ENCODE peak calls at places on chromosomes 11 and 22, in six cellular contexts. One of them, this sample, is unnamed.

GRCh38 chr11:65781152-65781961 is 581 bp upstream of the AP5B1 start:
- DNase-seq in stimulated activated naive B cell treated with anti-CD40 and anti-IgM and Interleukin-4, amounts not matched to agents 10 μg/mL and 1 μg/mL and 100 μg/mL, for 72 hours: no peak
- DNase-seq in DMS 273 treated with DMSO at 0.1 percent for 48 hours: no peak
- DNase-seq in pancreas: peak
- DNase-seq in stimulated activated CD8-positive, alpha-beta memory T cell treated with anti-CD3 and anti-CD28 coated beads, Interleukin-15, amount 100 ng/mL, for 4 hours: no peak
- DNase-seq in fibroblast of mammary gland: no peak
- DNase-seq in this sample: no peak

GRCh38 chr11:123186291-123186690 is 8.8 kb downstream of the CLMP start:
- DNase-seq in stimulated activated naive B cell treated with anti-CD40 and anti-IgM and Interleukin-4, amounts not matched to agents 10 μg/mL and 1 μg/mL and 100 μg/mL, for 72 hours: no peak
- DNase-seq in DMS 273 treated with DMSO at 0.1 percent for 48 hours: no peak
- DNase-seq in pancreas: no peak
- DNase-seq in stimulated activated CD8-positive, alpha-beta memory T cell treated with anti-CD3 and anti-CD28 coated beads, Interleukin-15, amount 100 ng/mL, for 4 hours: no peak
- DNase-seq in fibroblast of mammary gland: no peak
- DNase-seq in this sample: no peak

GRCh38 chr11:110297082-110297725 is 790 bp upstream of the RDX start:
- DNase-seq in stimulated activated naive B cell treated with anti-CD40 and anti-IgM and Interleukin-4, amounts not matched to agents 10 μg/mL and 1 μg/mL and 100 μg/mL, for 72 hours: no peak
- DNase-seq in DMS 273 treated with DMSO at 0.1 percent for 48 hours: no peak
- DNase-seq in pancreas: no peak
- DNase-seq in stimulated activated CD8-positive, alpha-beta memory T cell treated with anti-CD3 and anti-CD28 coated beads, Interleukin-15, amount 100 ng/mL, for 4 hours: no peak
- DNase-seq in fibroblast of mammary gland: peak
- DNase-seq in this sample: no peak

GRCh38 chr11:117199061-117199915 is at the start of gene TAGLN:
- DNase-seq in stimulated activated naive B cell treated with anti-CD40 and anti-IgM and Interleukin-4, amounts not matched to agents 10 μg/mL and 1 μg/mL and 100 μg/mL, for 72 hours: no peak
- DNase-seq in DMS 273 treated with DMSO at 0.1 percent for 48 hours: no peak
- DNase-seq in pancreas: peak
- DNase-seq in stimulated activated CD8-positive, alpha-beta memory T cell treated with anti-CD3 and anti-CD28 coated beads, Interleukin-15, amount 100 ng/mL, for 4 hours: no peak
- DNase-seq in fibroblast of mammary gland: peak
- DNase-seq in this sample: peak

GRCh38 chr11:111923351-111923788 is 4.7 kb downstream of the C11orf52 start:
- DNase-seq in stimulated activated naive B cell treated with anti-CD40 and anti-IgM and Interleukin-4, amounts not matched to agents 10 μg/mL and 1 μg/mL and 100 μg/mL, for 72 hours: no peak
- DNase-seq in DMS 273 treated with DMSO at 0.1 percent for 48 hours: no peak
- DNase-seq in pancreas: no peak
- DNase-seq in stimulated activated CD8-positive, alpha-beta memory T cell treated with anti-CD3 and anti-CD28 coated beads, Interleukin-15, amount 100 ng/mL, for 4 hours: no peak
- DNase-seq in fibroblast of mammary gland: peak
- DNase-seq in this sample: peak

GRCh38 chr11:65934014-65934413 is 11.3 kb upstream of the TSGA10IP start:
- DNase-seq in stimulated activated naive B cell treated with anti-CD40 and anti-IgM and Interleukin-4, amounts not matched to agents 10 μg/mL and 1 μg/mL and 100 μg/mL, for 72 hours: no peak
- DNase-seq in DMS 273 treated with DMSO at 0.1 percent for 48 hours: peak
- DNase-seq in pancreas: no peak
- DNase-seq in stimulated activated CD8-positive, alpha-beta memory T cell treated with anti-CD3 and anti-CD28 coated beads, Interleukin-15, amount 100 ng/mL, for 4 hours: no peak
- DNase-seq in fibroblast of mammary gland: no peak
- DNase-seq in this sample: no peak

GRCh38 chr11:48167380-48167779 is 49.2 kb upstream of the OR4B1 start:
- DNase-seq in stimulated activated naive B cell treated with anti-CD40 and anti-IgM and Interleukin-4, amounts not matched to agents 10 μg/mL and 1 μg/mL and 100 μg/mL, for 72 hours: no peak
- DNase-seq in DMS 273 treated with DMSO at 0.1 percent for 48 hours: no peak
- DNase-seq in pancreas: no peak
- DNase-seq in stimulated activated CD8-positive, alpha-beta memory T cell treated with anti-CD3 and anti-CD28 coated beads, Interleukin-15, amount 100 ng/mL, for 4 hours: no peak
- DNase-seq in fibroblast of mammary gland: peak
- DNase-seq in this sample: peak

GRCh38 chr11:65417702-65418430 is 4.7 kb upstream of the NEAT1 start:
- DNase-seq in stimulated activated naive B cell treated with anti-CD40 and anti-IgM and Interleukin-4, amounts not matched to agents 10 μg/mL and 1 μg/mL and 100 μg/mL, for 72 hours: peak
- DNase-seq in DMS 273 treated with DMSO at 0.1 percent for 48 hours: no peak
- DNase-seq in pancreas: peak
- DNase-seq in stimulated activated CD8-positive, alpha-beta memory T cell treated with anti-CD3 and anti-CD28 coated beads, Interleukin-15, amount 100 ng/mL, for 4 hours: no peak
- DNase-seq in fibroblast of mammary gland: peak
- DNase-seq in this sample: no peak

GRCh38 chr11:26028294-26028954 is 303.5 kb upstream of the ANO3 start:
- DNase-seq in stimulated activated naive B cell treated with anti-CD40 and anti-IgM and Interleukin-4, amounts not matched to agents 10 μg/mL and 1 μg/mL and 100 μg/mL, for 72 hours: no peak
- DNase-seq in DMS 273 treated with DMSO at 0.1 percent for 48 hours: no peak
- DNase-seq in pancreas: no peak
- DNase-seq in stimulated activated CD8-positive, alpha-beta memory T cell treated with anti-CD3 and anti-CD28 coated beads, Interleukin-15, amount 100 ng/mL, for 4 hours: no peak
- DNase-seq in fibroblast of mammary gland: peak
- DNase-seq in this sample: peak

GRCh38 chr22:48942698-48943566 is 884.7 kb downstream of the BRD1 start:
- DNase-seq in stimulated activated naive B cell treated with anti-CD40 and anti-IgM and Interleukin-4, amounts not matched to agents 10 μg/mL and 1 μg/mL and 100 μg/mL, for 72 hours: no peak
- DNase-seq in DMS 273 treated with DMSO at 0.1 percent for 48 hours: no peak
- DNase-seq in pancreas: no peak
- DNase-seq in stimulated activated CD8-positive, alpha-beta memory T cell treated with anti-CD3 and anti-CD28 coated beads, Interleukin-15, amount 100 ng/mL, for 4 hours: no peak
- DNase-seq in fibroblast of mammary gland: no peak
- DNase-seq in this sample: no peak

GRCh38 chr22:37639070-37639760 is at the start of gene SH3BP1:
- DNase-seq in stimulated activated naive B cell treated with anti-CD40 and anti-IgM and Interleukin-4, amounts not matched to agents 10 μg/mL and 1 μg/mL and 100 μg/mL, for 72 hours: no peak
- DNase-seq in DMS 273 treated with DMSO at 0.1 percent for 48 hours: no peak
- DNase-seq in pancreas: peak
- DNase-seq in stimulated activated CD8-positive, alpha-beta memory T cell treated with anti-CD3 and anti-CD28 coated beads, Interleukin-15, amount 100 ng/mL, for 4 hours: no peak
- DNase-seq in fibroblast of mammary gland: no peak
- DNase-seq in this sample: no peak

GRCh38 chr11:126007263-126007662 is 55.4 kb downstream of the CDON start:
- DNase-seq in stimulated activated naive B cell treated with anti-CD40 and anti-IgM and Interleukin-4, amounts not matched to agents 10 μg/mL and 1 μg/mL and 100 μg/mL, for 72 hours: no peak
- DNase-seq in DMS 273 treated with DMSO at 0.1 percent for 48 hours: no peak
- DNase-seq in pancreas: no peak
- DNase-seq in stimulated activated CD8-positive, alpha-beta memory T cell treated with anti-CD3 and anti-CD28 coated beads, Interleukin-15, amount 100 ng/mL, for 4 hours: no peak
- DNase-seq in fibroblast of mammary gland: peak
- DNase-seq in this sample: peak

GRCh38 chr11:126857860-126858808 is 142.4 kb downstream of the KIRREL3 start:
- DNase-seq in stimulated activated naive B cell treated with anti-CD40 and anti-IgM and Interleukin-4, amounts not matched to agents 10 μg/mL and 1 μg/mL and 100 μg/mL, for 72 hours: no peak
- DNase-seq in DMS 273 treated with DMSO at 0.1 percent for 48 hours: no peak
- DNase-seq in pancreas: peak
- DNase-seq in stimulated activated CD8-positive, alpha-beta memory T cell treated with anti-CD3 and anti-CD28 coated beads, Interleukin-15, amount 100 ng/mL, for 4 hours: no peak
- DNase-seq in fibroblast of mammary gland: peak
- DNase-seq in this sample: peak

GRCh38 chr11:47408598-47409439 is 429 bp downstream of the SLC39A13 start:
- DNase-seq in stimulated activated naive B cell treated with anti-CD40 and anti-IgM and Interleukin-4, amounts not matched to agents 10 μg/mL and 1 μg/mL and 100 μg/mL, for 72 hours: no peak
- DNase-seq in DMS 273 treated with DMSO at 0.1 percent for 48 hours: no peak
- DNase-seq in pancreas: peak
- DNase-seq in stimulated activated CD8-positive, alpha-beta memory T cell treated with anti-CD3 and anti-CD28 coated beads, Interleukin-15, amount 100 ng/mL, for 4 hours: no peak
- DNase-seq in fibroblast of mammary gland: peak
- DNase-seq in this sample: peak

GRCh38 chr11:2685051-2685450 is 14.7 kb downstream of the KCNQ1OT1 start:
- DNase-seq in stimulated activated naive B cell treated with anti-CD40 and anti-IgM and Interleukin-4, amounts not matched to agents 10 μg/mL and 1 μg/mL and 100 μg/mL, for 72 hours: no peak
- DNase-seq in DMS 273 treated with DMSO at 0.1 percent for 48 hours: no peak
- DNase-seq in pancreas: no peak
- DNase-seq in stimulated activated CD8-positive, alpha-beta memory T cell treated with anti-CD3 and anti-CD28 coated beads, Interleukin-15, amount 100 ng/mL, for 4 hours: no peak
- DNase-seq in fibroblast of mammary gland: no peak
- DNase-seq in this sample: no peak

GRCh38 chr22:42187646-42188045 is 57.0 kb upstream of the CYP2D6 start:
- DNase-seq in stimulated activated naive B cell treated with anti-CD40 and anti-IgM and Interleukin-4, amounts not matched to agents 10 μg/mL and 1 μg/mL and 100 μg/mL, for 72 hours: no peak
- DNase-seq in DMS 273 treated with DMSO at 0.1 percent for 48 hours: no peak
- DNase-seq in pancreas: no peak
- DNase-seq in stimulated activated CD8-positive, alpha-beta memory T cell treated with anti-CD3 and anti-CD28 coated beads, Interleukin-15, amount 100 ng/mL, for 4 hours: no peak
- DNase-seq in fibroblast of mammary gland: no peak
- DNase-seq in this sample: no peak

GRCh38 chr11:85316967-85317366 is 310.2 kb downstream of the DLG2 start:
- DNase-seq in stimulated activated naive B cell treated with anti-CD40 and anti-IgM and Interleukin-4, amounts not matched to agents 10 μg/mL and 1 μg/mL and 100 μg/mL, for 72 hours: peak
- DNase-seq in DMS 273 treated with DMSO at 0.1 percent for 48 hours: no peak
- DNase-seq in pancreas: no peak
- DNase-seq in stimulated activated CD8-positive, alpha-beta memory T cell treated with anti-CD3 and anti-CD28 coated beads, Interleukin-15, amount 100 ng/mL, for 4 hours: no peak
- DNase-seq in fibroblast of mammary gland: no peak
- DNase-seq in this sample: no peak

GRCh38 chr11:34050967-34051348 is 573 bp upstream of the CAPRIN1 start:
- DNase-seq in stimulated activated naive B cell treated with anti-CD40 and anti-IgM and Interleukin-4, amounts not matched to agents 10 μg/mL and 1 μg/mL and 100 μg/mL, for 72 hours: no peak
- DNase-seq in DMS 273 treated with DMSO at 0.1 percent for 48 hours: peak
- DNase-seq in pancreas: no peak
- DNase-seq in stimulated activated CD8-positive, alpha-beta memory T cell treated with anti-CD3 and anti-CD28 coated beads, Interleukin-15, amount 100 ng/mL, for 4 hours: no peak
- DNase-seq in fibroblast of mammary gland: peak
- DNase-seq in this sample: peak

GRCh38 chr22:39802682-39803081 is 90.9 kb downstream of the ENTHD1 start:
- DNase-seq in stimulated activated naive B cell treated with anti-CD40 and anti-IgM and Interleukin-4, amounts not matched to agents 10 μg/mL and 1 μg/mL and 100 μg/mL, for 72 hours: no peak
- DNase-seq in DMS 273 treated with DMSO at 0.1 percent for 48 hours: no peak
- DNase-seq in pancreas: no peak
- DNase-seq in stimulated activated CD8-positive, alpha-beta memory T cell treated with anti-CD3 and anti-CD28 coated beads, Interleukin-15, amount 100 ng/mL, for 4 hours: no peak
- DNase-seq in fibroblast of mammary gland: no peak
- DNase-seq in this sample: no peak

GRCh38 chr11:68361702-68362101 is 49.3 kb downstream of the LRP5 start:
- DNase-seq in stimulated activated naive B cell treated with anti-CD40 and anti-IgM and Interleukin-4, amounts not matched to agents 10 μg/mL and 1 μg/mL and 100 μg/mL, for 72 hours: no peak
- DNase-seq in DMS 273 treated with DMSO at 0.1 percent for 48 hours: no peak
- DNase-seq in pancreas: no peak
- DNase-seq in stimulated activated CD8-positive, alpha-beta memory T cell treated with anti-CD3 and anti-CD28 coated beads, Interleukin-15, amount 100 ng/mL, for 4 hours: no peak
- DNase-seq in fibroblast of mammary gland: no peak
- DNase-seq in this sample: no peak

GRCh38 chr11:69912161-69912910 is 93.1 kb upstream of the FGF3 start:
- DNase-seq in stimulated activated naive B cell treated with anti-CD40 and anti-IgM and Interleukin-4, amounts not matched to agents 10 μg/mL and 1 μg/mL and 100 μg/mL, for 72 hours: no peak
- DNase-seq in DMS 273 treated with DMSO at 0.1 percent for 48 hours: no peak
- DNase-seq in pancreas: no peak
- DNase-seq in stimulated activated CD8-positive, alpha-beta memory T cell treated with anti-CD3 and anti-CD28 coated beads, Interleukin-15, amount 100 ng/mL, for 4 hours: no peak
- DNase-seq in fibroblast of mammary gland: no peak
- DNase-seq in this sample: no peak

GRCh38 chr22:32325811-32326237 is 31.8 kb upstream of the RFPL3 start:
- DNase-seq in stimulated activated naive B cell treated with anti-CD40 and anti-IgM and Interleukin-4, amounts not matched to agents 10 μg/mL and 1 μg/mL and 100 μg/mL, for 72 hours: no peak
- DNase-seq in DMS 273 treated with DMSO at 0.1 percent for 48 hours: no peak
- DNase-seq in pancreas: no peak
- DNase-seq in stimulated activated CD8-positive, alpha-beta memory T cell treated with anti-CD3 and anti-CD28 coated beads, Interleukin-15, amount 100 ng/mL, for 4 hours: no peak
- DNase-seq in fibroblast of mammary gland: no peak
- DNase-seq in this sample: no peak

GRCh38 chr11:70467196-70468085 is 69.1 kb downstream of the CTTN start:
- DNase-seq in stimulated activated naive B cell treated with anti-CD40 and anti-IgM and Interleukin-4, amounts not matched to agents 10 μg/mL and 1 μg/mL and 100 μg/mL, for 72 hours: no peak
- DNase-seq in DMS 273 treated with DMSO at 0.1 percent for 48 hours: no peak
- DNase-seq in pancreas: peak
- DNase-seq in stimulated activated CD8-positive, alpha-beta memory T cell treated with anti-CD3 and anti-CD28 coated beads, Interleukin-15, amount 100 ng/mL, for 4 hours: no peak
- DNase-seq in fibroblast of mammary gland: peak
- DNase-seq in this sample: no peak

GRCh38 chr22:19889951-19890350 is 35.3 kb upstream of the GNB1L start:
- DNase-seq in stimulated activated naive B cell treated with anti-CD40 and anti-IgM and Interleukin-4, amounts not matched to agents 10 μg/mL and 1 μg/mL and 100 μg/mL, for 72 hours: no peak
- DNase-seq in DMS 273 treated with DMSO at 0.1 percent for 48 hours: no peak
- DNase-seq in pancreas: no peak
- DNase-seq in stimulated activated CD8-positive, alpha-beta memory T cell treated with anti-CD3 and anti-CD28 coated beads, Interleukin-15, amount 100 ng/mL, for 4 hours: no peak
- DNase-seq in fibroblast of mammary gland: no peak
- DNase-seq in this sample: no peak

GRCh38 chr22:19108807-19109197 is 13.4 kb downstream of the DGCR2 start:
- DNase-seq in stimulated activated naive B cell treated with anti-CD40 and anti-IgM and Interleukin-4, amounts not matched to agents 10 μg/mL and 1 μg/mL and 100 μg/mL, for 72 hours: no peak
- DNase-seq in DMS 273 treated with DMSO at 0.1 percent for 48 hours: no peak
- DNase-seq in pancreas: no peak
- DNase-seq in stimulated activated CD8-positive, alpha-beta memory T cell treated with anti-CD3 and anti-CD28 coated beads, Interleukin-15, amount 100 ng/mL, for 4 hours: no peak
- DNase-seq in fibroblast of mammary gland: no peak
- DNase-seq in this sample: no peak

GRCh38 chr22:46443850-46444389 is 93.5 kb downstream of the CELSR1 start:
- DNase-seq in stimulated activated naive B cell treated with anti-CD40 and anti-IgM and Interleukin-4, amounts not matched to agents 10 μg/mL and 1 μg/mL and 100 μg/mL, for 72 hours: no peak
- DNase-seq in DMS 273 treated with DMSO at 0.1 percent for 48 hours: no peak
- DNase-seq in pancreas: no peak
- DNase-seq in stimulated activated CD8-positive, alpha-beta memory T cell treated with anti-CD3 and anti-CD28 coated beads, Interleukin-15, amount 100 ng/mL, for 4 hours: no peak
- DNase-seq in fibroblast of mammary gland: no peak
- DNase-seq in this sample: no peak

GRCh38 chr11:73752216-73752867 is 8.5 kb downstream of the RAB6A start:
- DNase-seq in stimulated activated naive B cell treated with anti-CD40 and anti-IgM and Interleukin-4, amounts not matched to agents 10 μg/mL and 1 μg/mL and 100 μg/mL, for 72 hours: no peak
- DNase-seq in DMS 273 treated with DMSO at 0.1 percent for 48 hours: no peak
- DNase-seq in pancreas: no peak
- DNase-seq in stimulated activated CD8-positive, alpha-beta memory T cell treated with anti-CD3 and anti-CD28 coated beads, Interleukin-15, amount 100 ng/mL, for 4 hours: no peak
- DNase-seq in fibroblast of mammary gland: peak
- DNase-seq in this sample: peak

GRCh38 chr22:44348963-44349950 is 36.5 kb upstream of the SHISAL1 start:
- DNase-seq in stimulated activated naive B cell treated with anti-CD40 and anti-IgM and Interleukin-4, amounts not matched to agents 10 μg/mL and 1 μg/mL and 100 μg/mL, for 72 hours: no peak
- DNase-seq in DMS 273 treated with DMSO at 0.1 percent for 48 hours: no peak
- DNase-seq in pancreas: no peak
- DNase-seq in stimulated activated CD8-positive, alpha-beta memory T cell treated with anti-CD3 and anti-CD28 coated beads, Interleukin-15, amount 100 ng/mL, for 4 hours: no peak
- DNase-seq in fibroblast of mammary gland: no peak
- DNase-seq in this sample: no peak

GRCh38 chr11:70483077-70483861 is 84.9 kb downstream of the CTTN start:
- DNase-seq in stimulated activated naive B cell treated with anti-CD40 and anti-IgM and Interleukin-4, amounts not matched to agents 10 μg/mL and 1 μg/mL and 100 μg/mL, for 72 hours: no peak
- DNase-seq in DMS 273 treated with DMSO at 0.1 percent for 48 hours: no peak
- DNase-seq in pancreas: peak
- DNase-seq in stimulated activated CD8-positive, alpha-beta memory T cell treated with anti-CD3 and anti-CD28 coated beads, Interleukin-15, amount 100 ng/mL, for 4 hours: no peak
- DNase-seq in fibroblast of mammary gland: peak
- DNase-seq in this sample: peak

GRCh38 chr11:62372871-62373270 is 35.6 kb downstream of the ASRGL1 start:
- DNase-seq in stimulated activated naive B cell treated with anti-CD40 and anti-IgM and Interleukin-4, amounts not matched to agents 10 μg/mL and 1 μg/mL and 100 μg/mL, for 72 hours: no peak
- DNase-seq in DMS 273 treated with DMSO at 0.1 percent for 48 hours: no peak
- DNase-seq in pancreas: no peak
- DNase-seq in stimulated activated CD8-positive, alpha-beta memory T cell treated with anti-CD3 and anti-CD28 coated beads, Interleukin-15, amount 100 ng/mL, for 4 hours: no peak
- DNase-seq in fibroblast of mammary gland: no peak
- DNase-seq in this sample: no peak

GRCh38 chr11:81007046-81007445 is 1566.2 kb upstream of the TENM4 start:
- DNase-seq in stimulated activated naive B cell treated with anti-CD40 and anti-IgM and Interleukin-4, amounts not matched to agents 10 μg/mL and 1 μg/mL and 100 μg/mL, for 72 hours: no peak
- DNase-seq in DMS 273 treated with DMSO at 0.1 percent for 48 hours: no peak
- DNase-seq in pancreas: no peak
- DNase-seq in stimulated activated CD8-positive, alpha-beta memory T cell treated with anti-CD3 and anti-CD28 coated beads, Interleukin-15, amount 100 ng/mL, for 4 hours: no peak
- DNase-seq in fibroblast of mammary gland: peak
- DNase-seq in this sample: peak

GRCh38 chr11:47186076-47186936 is at the start of gene PACSIN3:
- DNase-seq in stimulated activated naive B cell treated with anti-CD40 and anti-IgM and Interleukin-4, amounts not matched to agents 10 μg/mL and 1 μg/mL and 100 μg/mL, for 72 hours: no peak
- DNase-seq in DMS 273 treated with DMSO at 0.1 percent for 48 hours: no peak
- DNase-seq in pancreas: peak
- DNase-seq in stimulated activated CD8-positive, alpha-beta memory T cell treated with anti-CD3 and anti-CD28 coated beads, Interleukin-15, amount 100 ng/mL, for 4 hours: no peak
- DNase-seq in fibroblast of mammary gland: no peak
- DNase-seq in this sample: no peak

GRCh38 chr11:112304914-112305313 is 44.3 kb upstream of the PLET1 start:
- DNase-seq in stimulated activated naive B cell treated with anti-CD40 and anti-IgM and Interleukin-4, amounts not matched to agents 10 μg/mL and 1 μg/mL and 100 μg/mL, for 72 hours: no peak
- DNase-seq in DMS 273 treated with DMSO at 0.1 percent for 48 hours: no peak
- DNase-seq in pancreas: no peak
- DNase-seq in stimulated activated CD8-positive, alpha-beta memory T cell treated with anti-CD3 and anti-CD28 coated beads, Interleukin-15, amount 100 ng/mL, for 4 hours: no peak
- DNase-seq in fibroblast of mammary gland: no peak
- DNase-seq in this sample: no peak

GRCh38 chr11:61505640-61506155 is 2.9 kb upstream of the LRRC10B start:
- DNase-seq in stimulated activated naive B cell treated with anti-CD40 and anti-IgM and Interleukin-4, amounts not matched to agents 10 μg/mL and 1 μg/mL and 100 μg/mL, for 72 hours: no peak
- DNase-seq in DMS 273 treated with DMSO at 0.1 percent for 48 hours: no peak
- DNase-seq in pancreas: no peak
- DNase-seq in stimulated activated CD8-positive, alpha-beta memory T cell treated with anti-CD3 and anti-CD28 coated beads, Interleukin-15, amount 100 ng/mL, for 4 hours: no peak
- DNase-seq in fibroblast of mammary gland: no peak
- DNase-seq in this sample: no peak

This sample was measured in astrocyte.